ENCODE peak calls at places on chromosomes 12 and 14, in seven cellular contexts. W is cardiac muscle cell, G is choroid plexus epithelial cell, Z is esophagus squamous epithelium, I is omental fat pad, D is MCF 10A, O is cardiac fibroblast. B is an unnamed sample.

GRCh38 chr12:110733089-110733715 is 9.5 kb downstream of the PPP1CC start:
- DNase-seq in W (no peak), Z (no peak), D (peak), O (peak), G (peak), I (no peak), B (no peak)

GRCh38 chr12:7433276-7433822 is 10.6 kb downstream of the CD163L1 start:
- DNase-seq in Z (no peak), D (peak), O (peak), G (peak), W (no peak), I (no peak), B (no peak)

GRCh38 chr12:19288603-19289244 is 150.6 kb upstream of the AEBP2 start:
- DNase-seq in W (peak), D (peak), I (no peak), O (peak), Z (no peak), G (peak), B (no peak)

GRCh38 chr14:21711360-21711961 is 37.8 kb upstream of the OR4E1 start:
- DNase-seq in O (peak), D (peak), G (peak), W (peak), Z (no peak), I (no peak), B (no peak)

GRCh38 chr14:69615471-69616407 is 4.3 kb downstream of the SUSD6 start:
- DNase-seq in O (peak), W (no peak), D (peak), G (peak), I (no peak), Z (no peak), B (no peak)

GRCh38 chr12:83971781-83972180 is 940.8 kb downstream of the SLC6A15 start:
- DNase-seq in D (peak), Z (no peak), W (no peak), O (no peak), I (no peak), G (no peak), B (no peak)

GRCh38 chr12:28421374-28421773 is 231.1 kb downstream of the CCDC91 start:
- DNase-seq in O (no peak), W (no peak), D (no peak), Z (no peak), G (no peak), I (no peak), B (no peak)

GRCh38 chr12:95351745-95352144 is 122.2 kb upstream of the METAP2 start:
- DNase-seq in D (no peak), Z (no peak), O (peak), W (no peak), G (peak), I (no peak), B (no peak)

GRCh38 chr12:119456824-119457223 is 122.3 kb downstream of the CCDC60 start:
- DNase-seq in O (no peak), I (no peak), Z (no peak), G (no peak), W (no peak), D (no peak), B (no peak)

GRCh38 chr14:46399049-46399448 is 252.5 kb downstream of the RPL10L start:
- DNase-seq in I (no peak), Z (no peak), D (no peak), G (no peak), W (peak), O (no peak), B (no peak)

GRCh38 chr14:23112359-23113178 is 6.5 kb downstream of the CEBPE start:
- DNase-seq in I (no peak), G (peak), D (no peak), Z (no peak), W (peak), O (peak), B (no peak)

GRCh38 chr14:81529391-81529790 is 4.3 kb downstream of the SEL1L start:
- DNase-seq in D (no peak), O (peak), I (no peak), G (peak), W (no peak), Z (no peak), B (no peak)

GRCh38 chr12:63382930-63383329 is 231.9 kb upstream of the AVPR1A start:
- DNase-seq in D (no peak), Z (no peak), O (no peak), I (no peak), W (no peak), G (peak), B (no peak)

GRCh38 chr14:21454843-21455550 is 926 bp downstream of the CHD8 start:
- DNase-seq in G (peak), O (no peak), W (no peak), I (no peak), D (no peak), Z (no peak), B (no peak)

GRCh38 chr12:25084816-25085215 is 110.1 kb downstream of the DNAI7 start:
- DNase-seq in I (no peak), Z (no peak), G (no peak), D (no peak), O (no peak), W (no peak), B (no peak)

GRCh38 chr14:65164068-65164824 is 61.9 kb upstream of the MAX start:
- DNase-seq in W (peak), I (no peak), Z (no peak), D (peak), O (peak), G (peak), B (no peak)

GRCh38 chr12:2284321-2284813 is 231.6 kb downstream of the CACNA1C start:
- DNase-seq in O (peak), D (no peak), W (no peak), I (no peak), G (peak), Z (no peak), B (no peak)

GRCh38 chr14:94673781-94674231 is 61.6 kb downstream of the SERPINA3 start:
- DNase-seq in O (peak), G (peak), Z (no peak), I (no peak), D (peak), W (no peak), B (peak)

GRCh38 chr12:10215451-10215850 is 2.8 kb downstream of the GABARAPL1 start:
- DNase-seq in O (no peak), I (no peak), W (no peak), G (no peak), D (no peak), Z (no peak), B (no peak)

GRCh38 chr12:116943419-116944372 is 32.9 kb downstream of the FBXW8 start:
- DNase-seq in G (no peak), I (no peak), O (peak), Z (no peak), D (peak), W (no peak), B (no peak)

GRCh38 chr14:71776463-71777359 is 155.5 kb upstream of the RGS6 start:
- DNase-seq in G (peak), I (no peak), W (no peak), Z (no peak), D (no peak), O (peak), B (no peak)

GRCh38 chr12:29640589-29641345 is 143.0 kb downstream of the TMTC1 start:
- DNase-seq in G (peak), Z (no peak), W (no peak), D (peak), O (peak), I (peak), B (no peak)

GRCh38 chr12:130183585-130184370 is 21.5 kb downstream of the FZD10 start:
- DNase-seq in I (no peak), W (no peak), D (no peak), G (no peak), Z (no peak), O (no peak), B (peak)

GRCh38 chr14:89654998-89655397 is 238.0 kb upstream of the FOXN3 start:
- DNase-seq in O (no peak), I (no peak), W (no peak), Z (no peak), G (no peak), D (no peak), B (no peak)

GRCh38 chr12:770474-770873 is 18.1 kb downstream of the WNK1 start:
- DNase-seq in I (no peak), O (no peak), D (no peak), Z (no peak), G (no peak), W (no peak), B (no peak)

GRCh38 chr14:74583689-74584434 is 28.2 kb downstream of the LTBP2 start:
- DNase-seq in O (no peak), D (peak), W (no peak), Z (no peak), G (peak), I (no peak), B (no peak)

GRCh38 chr14:22597771-22598098 is 365 bp upstream of the ABHD4 start:
- DNase-seq in O (no peak), Z (no peak), D (no peak), I (no peak), W (peak), G (peak), B (no peak)

GRCh38 chr14:54370323-54371125 is 26.3 kb upstream of the CDKN3 start:
- DNase-seq in I (no peak), G (no peak), W (no peak), Z (no peak), D (no peak), O (no peak), B (no peak)

GRCh38 chr12:10641735-10642500 is 28.5 kb upstream of the MAGOHB start:
- DNase-seq in W (no peak), D (peak), G (peak), Z (no peak), O (peak), I (no peak), B (no peak)

GRCh38 chr12:44015333-44015941 is 179.6 kb downstream of the TMEM117 start:
- DNase-seq in I (no peak), W (peak), O (peak), D (peak), Z (no peak), G (peak), B (no peak)

GRCh38 chr12:5745251-5745888 is 199.7 kb downstream of the ANO2 start:
- DNase-seq in O (peak), G (peak), I (peak), Z (no peak), D (peak), W (peak), B (peak)

GRCh38 chr14:23863836-23864235 is 89.7 kb upstream of the DHRS4 start:
- DNase-seq in O (no peak), I (no peak), W (no peak), G (no peak), D (no peak), Z (no peak), B (no peak)

GRCh38 chr14:96031691-96032090 is 7.5 kb upstream of the C14orf132 start:
- DNase-seq in I (no peak), Z (no peak), G (no peak), D (no peak), O (no peak), W (no peak), B (no peak)

GRCh38 chr14:96029089-96029650 is 10.0 kb upstream of the C14orf132 start:
- DNase-seq in O (no peak), I (no peak), Z (no peak), G (no peak), W (no peak), D (no peak), B (no peak)

GRCh38 chr14:96030136-96030760 is 8.9 kb upstream of the C14orf132 start:
- DNase-seq in G (no peak), Z (no peak), D (no peak), W (no peak), O (no peak), I (no peak), B (no peak)

DNA sequence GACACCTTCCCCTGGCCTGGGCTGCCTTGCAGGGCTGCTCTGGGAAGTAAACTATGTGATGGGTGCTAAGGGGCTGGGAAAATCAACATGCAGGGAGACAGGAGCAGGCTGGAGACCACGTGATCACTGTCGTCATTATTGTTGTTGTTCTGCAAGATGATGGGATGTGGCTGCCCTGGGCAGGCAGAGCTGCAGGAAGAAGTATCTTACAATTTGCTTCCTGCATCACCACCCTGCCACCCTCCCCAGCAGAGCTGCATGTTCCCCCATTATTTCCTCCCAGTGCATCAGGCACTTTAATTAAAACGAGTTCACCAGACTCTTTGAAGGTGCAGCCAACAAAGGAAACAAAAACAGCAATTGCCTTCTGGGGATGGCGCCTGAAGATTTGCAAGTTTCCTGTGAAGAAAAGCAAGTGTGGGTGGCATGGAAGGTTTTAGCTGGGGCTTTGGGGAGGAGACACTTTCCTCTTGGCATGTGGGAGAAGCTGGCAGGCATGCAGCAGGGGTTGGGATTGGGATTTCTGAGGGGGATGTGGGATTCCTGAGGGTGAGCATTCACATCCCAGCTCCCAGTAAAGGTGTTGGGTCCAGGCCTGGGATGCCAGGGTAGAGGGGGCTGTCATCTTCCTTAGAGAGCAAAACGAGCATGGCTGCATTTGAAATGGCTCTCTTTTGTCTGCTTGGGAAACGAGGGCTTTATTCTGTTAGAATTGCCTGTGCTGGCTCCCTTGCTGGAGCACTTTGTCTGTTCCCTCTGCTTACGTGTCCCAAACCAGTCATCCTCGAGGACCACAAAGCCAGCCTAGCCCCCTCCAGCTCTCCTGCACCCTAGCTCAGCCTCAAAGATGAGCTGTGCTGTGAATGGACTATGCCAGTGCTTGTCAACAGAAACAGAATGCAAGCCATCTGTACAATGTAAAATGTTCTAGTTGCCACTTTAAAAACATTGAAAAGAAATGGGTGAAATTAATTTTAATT is 11.5 kb upstream of the C14orf132 start:
- DNase-seq in Z (no peak), O (no peak), W (no peak), D (no peak), G (no peak), I (no peak), B (no peak)
- TF ChIP-seq CTCF in Z (no peak), O (no peak), W (no peak), D (no peak), G (no peak), I (no peak), B (no peak)

GRCh38 chr12:20946732-20947131 is 136.2 kb downstream of the SLCO1B3 start:
- DNase-seq in O (peak), W (peak), D (peak), Z (no peak), G (peak), I (no peak), B (no peak)

GRCh38 chr12:20950248-20950647 is 139.7 kb downstream of the SLCO1B3 start:
- DNase-seq in D (peak), G (peak), O (peak), Z (no peak), I (no peak), W (peak), B (no peak)
- TF ChIP-seq CTCF in D (peak), G (peak), O (peak), Z (no peak), I (no peak), W (peak), B (peak)

GRCh38 chr12:8697120-8697475 is 693 bp upstream of the RIMKLB start:
- DNase-seq in I (no peak), W (peak), D (no peak), O (peak), Z (no peak), G (peak), B (no peak)
- TF ChIP-seq CTCF in I (no peak), W (no peak), D (no peak), O (no peak), Z (no peak), G (peak), B (no peak)

GRCh38 chr12:71000255-71000654 is 79.7 kb upstream of the PTPRR start:
- DNase-seq in I (no peak), G (no peak), O (no peak), W (no peak), Z (no peak), D (no peak), B (no peak)

GRCh38 chr12:70989232-70989631 is 68.7 kb upstream of the PTPRR start:
- DNase-seq in D (peak), Z (no peak), O (peak), G (peak), I (no peak), W (no peak), B (no peak)

GRCh38 chr12:70994217-70994788 is 73.8 kb upstream of the PTPRR start:
- DNase-seq in Z (no peak), I (no peak), D (peak), W (no peak), G (peak), O (peak), B (no peak)
- TF ChIP-seq CTCF in Z (no peak), I (no peak), D (no peak), W (no peak), G (no peak), O (no peak), B (no peak)

GRCh38 chr12:48980389-48980952 is 2.3 kb downstream of the WNT1 start:
- DNase-seq in I (no peak), O (no peak), G (no peak), D (no peak), Z (no peak), W (no peak), B (no peak)
- TF ChIP-seq CTCF in I (no peak), O (no peak), G (no peak), D (no peak), Z (no peak), W (peak), B (peak)

GRCh38 chr12:39102474-39103209 is 197.3 kb upstream of the CPNE8 start:
- DNase-seq in I (no peak), G (no peak), W (no peak), D (peak), O (peak), Z (no peak), B (no peak)

GRCh38 chr12:39105111-39105510 is 199.7 kb upstream of the CPNE8 start:
- DNase-seq in O (no peak), I (no peak), D (no peak), G (no peak), Z (no peak), W (no peak), B (no peak)

DNA sequence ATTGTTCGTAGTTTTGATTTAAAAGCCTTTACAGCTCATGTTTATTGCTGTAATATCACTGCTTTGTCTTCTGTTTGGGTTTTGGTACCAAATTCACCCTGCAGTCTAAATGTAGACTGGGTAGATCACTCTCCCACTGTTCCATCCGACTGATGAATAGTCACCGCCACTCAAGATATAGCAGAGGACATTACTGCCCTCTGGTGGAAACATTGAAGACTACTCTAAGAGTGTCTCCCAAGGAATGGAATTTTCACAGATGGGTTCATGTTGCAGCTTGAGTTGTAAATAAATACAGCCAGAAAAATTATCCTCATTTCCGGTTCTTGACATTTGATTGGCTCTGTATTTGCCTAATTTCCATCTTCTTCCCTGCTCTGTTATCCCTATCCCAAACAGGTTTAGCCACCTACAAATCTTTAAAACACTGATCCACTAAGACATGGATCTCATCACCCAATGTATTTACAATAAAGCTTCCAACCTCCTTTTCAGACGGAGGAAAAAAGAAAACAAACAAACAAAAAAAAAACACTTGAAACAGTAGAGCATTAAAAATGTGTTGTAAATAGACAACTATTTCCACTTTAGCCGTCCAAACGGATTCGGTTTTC is 198.3 kb upstream of the CPNE8 start:
- DNase-seq in D (peak), G (peak), O (peak), Z (no peak), W (peak), I (no peak), B (no peak)
- TF ChIP-seq CTCF in D (peak), G (peak), O (peak), Z (peak), W (peak), I (no peak), B (peak)

GRCh38 chr12:56804684-56805083 is 41.6 kb downstream of the HSD17B6 start:
- DNase-seq in Z (no peak), D (no peak), G (no peak), I (no peak), W (no peak), O (no peak), B (no peak)

GRCh38 chr12:56805282-56805855 is 42.2 kb downstream of the HSD17B6 start:
- DNase-seq in D (no peak), G (no peak), W (no peak), Z (no peak), I (no peak), O (no peak), B (no peak)

GRCh38 chr12:56806303-56806702 is 43.2 kb downstream of the HSD17B6 start:
- DNase-seq in Z (no peak), O (no peak), D (no peak), I (no peak), W (no peak), G (no peak), B (no peak)

GRCh38 chr12:56803750-56804149 is 40.6 kb downstream of the HSD17B6 start:
- DNase-seq in O (no peak), D (peak), W (no peak), I (no peak), G (no peak), Z (no peak), B (no peak)

DNA sequence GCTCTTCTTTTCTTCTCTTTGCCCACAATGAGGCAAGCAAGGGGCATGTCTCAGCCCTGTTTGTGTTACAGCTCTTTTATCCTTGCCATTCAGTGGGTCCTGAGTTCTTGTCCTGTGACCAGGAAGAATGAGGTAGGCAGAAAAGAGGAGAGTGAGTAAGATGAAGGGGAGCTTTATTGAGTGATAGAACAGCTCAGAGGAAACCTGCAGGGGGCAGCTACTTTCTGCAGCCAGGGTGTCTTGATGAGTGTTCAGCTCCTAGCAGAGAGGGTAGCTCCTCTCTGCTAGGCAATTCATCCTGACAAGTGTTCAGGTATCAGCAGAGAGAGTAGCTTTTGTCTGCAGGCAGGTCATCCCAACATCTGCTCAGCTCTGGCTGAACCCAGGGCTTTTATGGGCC is 41.0 kb downstream of the HSD17B6 start:
- DNase-seq in D (no peak), G (no peak), I (no peak), Z (no peak), O (no peak), W (no peak), B (no peak)
- TF ChIP-seq CTCF in D (no peak), G (no peak), I (no peak), Z (no peak), O (no peak), W (no peak), B (no peak)